ENCODE peak calls at places on chromosomes 13 and 19, in five cellular contexts. C, X, F, G and W are unnamed samples.

GRCh38 chr19:32406161-32407003 is 812 bp downstream of the DPY19L3 start:
- DNase-seq in C (peak), X (no peak), F (no peak), G (no peak), W (no peak)

GRCh38 chr19:55549500-55550320 is 4.4 kb upstream of the SBK3 start:
- DNase-seq in C (peak), X (no peak), F (no peak), G (peak), W (peak)

GRCh38 chr19:12597594-12597993 is 13.0 kb downstream of the ZNF490 start:
- DNase-seq in C (no peak), X (no peak), F (no peak), G (no peak), W (no peak)

GRCh38 chr13:19597523-19597922 is 35.9 kb upstream of the MPHOSPH8 start:
- DNase-seq in C (no peak), X (no peak), F (no peak), G (no peak), W (peak)

GRCh38 chr19:39144487-39145071 is 19.0 kb downstream of the PAK4 start:
- DNase-seq in C (peak), X (no peak), F (no peak), G (peak), W (no peak)

GRCh38 chr13:113919761-113920160 is 54.1 kb downstream of the C13orf46 start:
- DNase-seq in C (no peak), X (no peak), F (no peak), G (no peak), W (no peak)

GRCh38 chr13:98664047-98664446 is 87.1 kb upstream of the STK24 start:
- DNase-seq in C (no peak), X (no peak), F (no peak), G (peak), W (no peak)

GRCh38 chr13:110450941-110451340 is 110.6 kb downstream of the RAB20 start:
- DNase-seq in C (no peak), X (no peak), F (no peak), G (no peak), W (no peak)

GRCh38 chr19:9912551-9913236 is 23.6 kb downstream of the OLFM2 start:
- DNase-seq in C (no peak), X (no peak), F (no peak), G (no peak), W (no peak)
- H3K4me3 ChIP-seq in C (no peak), X (peak), F (peak), G (no peak), W (no peak)

DNA sequence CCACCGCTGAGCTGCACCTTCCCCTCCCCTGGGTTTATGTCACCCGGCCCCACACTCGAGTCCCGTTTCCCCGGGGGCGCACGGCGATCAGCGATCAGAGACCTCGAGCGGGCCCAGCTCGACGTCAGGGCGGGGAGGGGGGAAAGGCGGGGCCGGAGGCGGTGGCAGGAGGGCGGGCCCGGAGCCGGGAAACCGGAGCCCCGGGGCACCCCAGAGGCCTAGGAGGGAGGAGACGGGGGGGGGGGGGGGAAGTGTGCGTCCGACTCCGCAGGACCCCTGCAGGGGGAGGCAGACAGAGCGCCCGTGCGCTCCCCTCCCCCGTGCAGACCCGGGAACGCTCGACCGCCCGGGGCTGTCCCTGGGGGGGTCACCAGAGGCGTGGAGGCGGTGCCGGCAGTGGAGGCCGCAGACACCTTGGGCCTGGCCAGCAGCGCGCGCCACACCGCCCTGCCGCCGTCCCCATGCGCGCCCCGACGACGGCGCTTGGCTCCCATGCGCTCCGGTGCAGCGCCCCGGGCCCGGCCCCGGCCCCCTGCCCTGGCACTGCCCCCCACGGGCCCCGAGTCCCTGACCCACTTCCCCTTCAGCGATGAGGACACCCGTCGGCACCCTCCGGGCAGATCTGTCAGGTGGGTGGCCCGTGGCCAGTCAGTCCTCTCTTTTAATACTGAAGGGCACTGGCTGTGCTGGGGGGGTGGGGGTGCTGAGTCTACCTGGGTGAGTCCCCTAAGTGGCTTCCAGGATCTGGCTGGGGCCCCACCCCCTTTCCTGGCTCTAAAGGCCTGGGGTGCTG is 11.8 kb downstream of the PDE4A start:
- DNase-seq in C (no peak), X (peak), F (peak), G (no peak), W (no peak)
- H3K4me3 ChIP-seq in C (peak), X (peak), F (peak), G (peak), W (peak)

GRCh38 chr19:29309637-29310036 is 96.7 kb upstream of the UQCRFS1 start:
- DNase-seq in C (no peak), X (no peak), F (no peak), G (no peak), W (no peak)
- H3K4me3 ChIP-seq in C (no peak), X (no peak), F (no peak), G (no peak), W (no peak)

GRCh38 chr19:534088-534487 is 2.5 kb downstream of the CDC34 start:
- DNase-seq in C (no peak), X (no peak), F (no peak), G (no peak), W (no peak)
- H3K4me3 ChIP-seq in C (no peak), X (peak), F (no peak), G (peak), W (peak)

GRCh38 chr19:37303591-37304171 is 67.2 kb upstream of the ZNF527 start:
- DNase-seq in C (no peak), X (no peak), F (peak), G (no peak), W (no peak)
- H3K4me3 ChIP-seq in C (no peak), X (peak), F (peak), G (peak), W (peak)

GRCh38 chr19:53467138-53467502 is 413 bp upstream of the ZNF813 start:
- DNase-seq in C (no peak), X (peak), F (no peak), G (no peak), W (no peak)

GRCh38 chr19:53461866-53462265 is 5.7 kb upstream of the ZNF813 start:
- DNase-seq in C (no peak), X (no peak), F (no peak), G (no peak), W (no peak)

GRCh38 chr19:53467503-53468262 is at the start of gene ZNF813:
- DNase-seq in C (peak), X (peak), F (peak), G (peak), W (peak)

GRCh38 chr19:53463263-53463662 is 4.3 kb upstream of the ZNF813 start:
- DNase-seq in C (peak), X (peak), F (peak), G (no peak), W (peak)

DNA sequence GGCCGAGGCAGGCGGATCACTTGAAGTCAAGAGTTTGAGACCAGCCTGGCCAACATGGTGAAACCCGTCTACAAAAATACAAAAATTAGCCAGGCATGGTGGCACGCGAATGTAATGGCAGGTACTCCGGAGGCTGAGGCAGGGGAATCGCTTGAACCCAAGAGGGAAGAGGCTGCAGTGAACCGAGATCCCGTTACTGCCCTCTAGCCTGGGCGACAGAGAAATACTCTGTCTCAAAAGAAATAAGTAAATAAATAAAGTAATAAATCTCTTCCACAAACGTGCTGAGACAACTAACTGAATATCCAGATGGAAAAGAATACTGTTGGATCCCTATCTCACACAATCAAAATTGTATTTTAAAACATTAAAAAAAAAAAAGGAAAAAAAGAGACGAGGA is 807 bp upstream of the ZNF813 start:
- DNase-seq in C (peak), X (no peak), F (no peak), G (no peak), W (no peak)
- H3K4me3 ChIP-seq in C (peak), X (peak), F (peak), G (peak), W (peak)

GRCh38 chr13:93002071-93002470 is 224.5 kb upstream of the GPC6 start:
- DNase-seq in C (no peak), X (no peak), F (no peak), G (no peak), W (no peak)
- H3K4me3 ChIP-seq in C (no peak), X (no peak), F (no peak), G (no peak), W (no peak)